ENCODE peak calls at places on chromosomes 7 and 10, in eight cellular contexts. One of them, this sample, is unnamed.

GRCh38 chr7:76262683-76263402 is 39.6 kb upstream of the HSPB1 start:
- DNase-seq in neural progenitor cell: peak; percentile 84
- DNase-seq in upper lobe of left lung: peak; percentile 63
- DNase-seq in HFF-Myc: peak; percentile 51
- DNase-seq in stomach: peak; percentile 72
- DNase-seq in hepatocyte: peak; percentile 78
- DNase-seq in bronchial epithelial cell: peak; percentile 48
- DNase-seq in pancreas: peak; percentile 48
- DNase-seq in this sample: peak; percentile 80

GRCh38 chr7:137449016-137449415 is 105.5 kb upstream of the PTN start:
- DNase-seq in bronchial epithelial cell: no peak
- DNase-seq in upper lobe of left lung: no peak
- DNase-seq in stomach: no peak
- DNase-seq in HFF-Myc: no peak
- DNase-seq in hepatocyte: no peak
- DNase-seq in neural progenitor cell: no peak
- DNase-seq in pancreas: no peak
- DNase-seq in this sample: no peak

GRCh38 chr10:287814-288213 is 152.6 kb downstream of the ZMYND11 start:
- DNase-seq in bronchial epithelial cell: no peak
- DNase-seq in pancreas: no peak
- DNase-seq in hepatocyte: no peak
- DNase-seq in stomach: no peak
- DNase-seq in HFF-Myc: no peak
- DNase-seq in upper lobe of left lung: no peak
- DNase-seq in neural progenitor cell: peak; percentile 28
- DNase-seq in this sample: no peak

GRCh38 chr7:142714375-142714774 is 34.9 kb upstream of the PRSS1 start:
- DNase-seq in pancreas: no peak
- DNase-seq in upper lobe of left lung: no peak
- DNase-seq in HFF-Myc: no peak
- DNase-seq in bronchial epithelial cell: no peak
- DNase-seq in hepatocyte: no peak
- DNase-seq in stomach: no peak
- DNase-seq in neural progenitor cell: no peak
- DNase-seq in this sample: no peak

GRCh38 chr7:29748286-29749099 is 57.8 kb upstream of the WIPF3 start:
- DNase-seq in upper lobe of left lung: no peak
- DNase-seq in bronchial epithelial cell: peak; percentile 49
- DNase-seq in pancreas: no peak
- DNase-seq in stomach: no peak
- DNase-seq in HFF-Myc: peak; percentile 19
- DNase-seq in neural progenitor cell: peak; percentile 71
- DNase-seq in hepatocyte: peak; percentile 80
- DNase-seq in this sample: no peak

GRCh38 chr7:135708041-135708440 is 19.9 kb downstream of the SLC13A4 start:
- DNase-seq in hepatocyte: no peak
- DNase-seq in upper lobe of left lung: no peak
- DNase-seq in neural progenitor cell: no peak
- DNase-seq in pancreas: no peak
- DNase-seq in HFF-Myc: no peak
- DNase-seq in bronchial epithelial cell: no peak
- DNase-seq in stomach: no peak
- DNase-seq in this sample: no peak

GRCh38 chr7:36115448-36116321 is 37.4 kb upstream of the EEPD1 start:
- DNase-seq in bronchial epithelial cell: peak; percentile 97
- DNase-seq in HFF-Myc: peak; percentile 87
- DNase-seq in upper lobe of left lung: peak; percentile 71
- DNase-seq in hepatocyte: peak; percentile 92
- DNase-seq in neural progenitor cell: no peak
- DNase-seq in stomach: peak; percentile 75
- DNase-seq in pancreas: no peak
- DNase-seq in this sample: no peak

GRCh38 chr10:49620841-49621378 is 7.1 kb downstream of the CHAT start:
- DNase-seq in hepatocyte: no peak
- DNase-seq in bronchial epithelial cell: no peak
- DNase-seq in neural progenitor cell: no peak
- DNase-seq in pancreas: no peak
- DNase-seq in stomach: no peak
- DNase-seq in upper lobe of left lung: no peak
- DNase-seq in HFF-Myc: no peak
- DNase-seq in this sample: peak; percentile 56

GRCh38 chr7:68434857-68435256 is 1163.4 kb upstream of the AUTS2 start:
- DNase-seq in stomach: no peak
- DNase-seq in hepatocyte: no peak
- DNase-seq in upper lobe of left lung: no peak
- DNase-seq in neural progenitor cell: peak; percentile 20
- DNase-seq in bronchial epithelial cell: no peak
- DNase-seq in HFF-Myc: no peak
- DNase-seq in pancreas: no peak
- DNase-seq in this sample: no peak

GRCh38 chr7:68689087-68689433 is 909.2 kb upstream of the AUTS2 start:
- DNase-seq in upper lobe of left lung: no peak
- DNase-seq in stomach: no peak
- DNase-seq in hepatocyte: no peak
- DNase-seq in bronchial epithelial cell: no peak
- DNase-seq in HFF-Myc: no peak
- DNase-seq in pancreas: no peak
- DNase-seq in neural progenitor cell: no peak
- DNase-seq in this sample: no peak

GRCh38 chr10:90865400-90865799 is 6.4 kb upstream of the RPP30 start:
- DNase-seq in bronchial epithelial cell: no peak
- DNase-seq in stomach: no peak
- DNase-seq in neural progenitor cell: no peak
- DNase-seq in upper lobe of left lung: no peak
- DNase-seq in HFF-Myc: no peak
- DNase-seq in pancreas: no peak
- DNase-seq in hepatocyte: peak; percentile 21
- DNase-seq in this sample: no peak

GRCh38 chr7:44220732-44221131 is 20.0 kb downstream of the YKT6 start:
- DNase-seq in bronchial epithelial cell: no peak
- DNase-seq in pancreas: no peak
- DNase-seq in stomach: no peak
- DNase-seq in hepatocyte: no peak
- DNase-seq in upper lobe of left lung: no peak
- DNase-seq in HFF-Myc: no peak
- DNase-seq in neural progenitor cell: no peak
- DNase-seq in this sample: peak; percentile 19

GRCh38 chr10:119162121-119162520 is 3.4 kb downstream of the SFXN4 start:
- DNase-seq in pancreas: no peak
- DNase-seq in neural progenitor cell: no peak
- DNase-seq in stomach: no peak
- DNase-seq in hepatocyte: no peak
- DNase-seq in HFF-Myc: no peak
- DNase-seq in upper lobe of left lung: no peak
- DNase-seq in bronchial epithelial cell: no peak
- DNase-seq in this sample: no peak

DNA sequence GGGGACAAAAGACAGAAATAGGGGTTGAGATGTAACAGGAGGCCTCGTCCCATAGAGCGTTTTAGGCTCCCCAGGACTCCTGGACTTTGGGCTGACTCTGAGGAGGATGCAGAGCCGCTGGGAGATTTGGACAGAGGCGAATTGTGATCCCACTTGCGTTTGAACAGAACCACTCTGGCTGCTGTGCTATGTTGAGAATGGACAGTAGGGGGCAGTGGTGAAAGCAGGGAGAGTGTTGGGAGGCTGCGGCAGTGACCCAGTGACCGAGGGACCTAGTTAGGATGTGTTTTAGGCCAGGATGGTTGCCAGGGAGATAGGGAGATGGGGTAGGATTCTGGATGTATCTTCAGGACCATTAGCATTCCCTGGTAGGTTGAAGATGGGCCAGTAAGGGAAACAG is 271.6 kb downstream of the CCDC3 start:
- DNase-seq in upper lobe of left lung: no peak
- DNase-seq in HFF-Myc: no peak
- DNase-seq in pancreas: no peak
- DNase-seq in neural progenitor cell: peak; percentile 65
- DNase-seq in hepatocyte: no peak
- DNase-seq in bronchial epithelial cell: no peak
- DNase-seq in stomach: no peak
- DNase-seq in this sample: peak; percentile 42
- TF ChIP-seq CTCF in upper lobe of left lung: no peak
- TF ChIP-seq CTCF in HFF-Myc: peak; percentile 42
- TF ChIP-seq CTCF in pancreas: no peak
- TF ChIP-seq CTCF in neural progenitor cell: peak; percentile 76
- TF ChIP-seq CTCF in hepatocyte: peak; percentile 18
- TF ChIP-seq CTCF in bronchial epithelial cell: peak; percentile 31
- TF ChIP-seq CTCF in stomach: no peak
- TF ChIP-seq CTCF in this sample: peak; percentile 53

GRCh38 chr7:7884855-7885254 is 83.7 kb upstream of the GLCCI1 start:
- DNase-seq in upper lobe of left lung: no peak
- DNase-seq in bronchial epithelial cell: peak; percentile 34
- DNase-seq in hepatocyte: no peak
- DNase-seq in pancreas: no peak
- DNase-seq in neural progenitor cell: no peak
- DNase-seq in HFF-Myc: no peak
- DNase-seq in stomach: no peak
- DNase-seq in this sample: no peak

GRCh38 chr7:7895004-7895650 is 73.5 kb upstream of the GLCCI1 start:
- DNase-seq in bronchial epithelial cell: no peak
- DNase-seq in HFF-Myc: no peak
- DNase-seq in stomach: no peak
- DNase-seq in pancreas: no peak
- DNase-seq in upper lobe of left lung: no peak
- DNase-seq in hepatocyte: no peak
- DNase-seq in neural progenitor cell: peak; percentile 7
- DNase-seq in this sample: no peak

GRCh38 chr7:7895754-7896153 is 72.8 kb upstream of the GLCCI1 start:
- DNase-seq in HFF-Myc: no peak
- DNase-seq in upper lobe of left lung: no peak
- DNase-seq in bronchial epithelial cell: no peak
- DNase-seq in stomach: no peak
- DNase-seq in pancreas: peak; percentile 89
- DNase-seq in hepatocyte: no peak
- DNase-seq in neural progenitor cell: no peak
- DNase-seq in this sample: peak; percentile 22

DNA sequence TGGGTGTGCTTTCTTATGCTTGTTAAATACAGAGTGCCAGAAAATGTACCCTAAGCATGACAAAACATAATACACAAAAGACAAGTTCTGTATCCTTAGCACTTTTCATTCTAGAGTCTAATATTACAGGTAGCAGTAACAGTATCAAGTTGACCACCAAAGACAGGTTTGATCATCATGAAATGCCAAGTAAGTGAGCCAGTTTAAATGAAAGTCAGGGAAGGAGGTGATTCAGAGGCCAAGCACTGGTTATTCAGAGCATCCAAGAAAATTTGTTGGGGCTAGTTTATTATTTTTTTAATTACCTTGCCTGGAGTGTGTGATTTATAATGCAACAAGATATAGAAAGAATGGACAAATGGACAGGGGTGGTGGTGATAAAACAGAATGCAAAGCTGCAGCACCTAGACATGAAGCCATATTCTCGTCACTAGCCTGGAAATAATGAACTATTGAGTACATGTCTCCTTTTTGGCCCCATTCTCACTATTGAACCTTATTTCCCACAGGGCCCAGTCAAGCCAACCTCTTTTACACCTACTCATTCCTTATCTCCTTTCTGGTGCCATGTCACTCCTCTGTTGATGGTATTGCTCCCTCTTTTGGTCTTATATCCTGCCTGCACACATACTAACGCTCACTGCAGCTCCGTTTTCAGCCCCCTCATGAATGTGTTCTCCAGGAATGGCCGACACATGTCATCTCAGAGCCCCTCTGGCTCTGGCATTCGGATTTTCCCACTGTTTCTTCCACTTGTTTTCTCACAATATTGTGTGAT is 78.6 kb upstream of the GLCCI1 start:
- DNase-seq in neural progenitor cell: no peak
- DNase-seq in HFF-Myc: no peak
- DNase-seq in stomach: no peak
- DNase-seq in hepatocyte: no peak
- DNase-seq in upper lobe of left lung: no peak
- DNase-seq in pancreas: no peak
- DNase-seq in bronchial epithelial cell: peak; percentile 29
- DNase-seq in this sample: no peak
- TF ChIP-seq CTCF in neural progenitor cell: no peak
- TF ChIP-seq CTCF in HFF-Myc: no peak
- TF ChIP-seq CTCF in stomach: no peak
- TF ChIP-seq CTCF in hepatocyte: no peak
- TF ChIP-seq CTCF in upper lobe of left lung: no peak
- TF ChIP-seq CTCF in pancreas: no peak
- TF ChIP-seq CTCF in bronchial epithelial cell: no peak
- TF ChIP-seq CTCF in this sample: no peak

GRCh38 chr7:24313777-24314176 is 29.8 kb downstream of the NPY start:
- DNase-seq in bronchial epithelial cell: no peak
- DNase-seq in hepatocyte: no peak
- DNase-seq in HFF-Myc: no peak
- DNase-seq in upper lobe of left lung: peak; percentile 54
- DNase-seq in neural progenitor cell: no peak
- DNase-seq in pancreas: no peak
- DNase-seq in stomach: no peak
- DNase-seq in this sample: no peak

GRCh38 chr7:24319209-24319608 is 35.2 kb downstream of the NPY start:
- DNase-seq in stomach: no peak
- DNase-seq in bronchial epithelial cell: no peak
- DNase-seq in HFF-Myc: no peak
- DNase-seq in upper lobe of left lung: no peak
- DNase-seq in pancreas: no peak
- DNase-seq in neural progenitor cell: no peak
- DNase-seq in hepatocyte: no peak
- DNase-seq in this sample: no peak

GRCh38 chr7:24318326-24318725 is 34.3 kb downstream of the NPY start:
- DNase-seq in HFF-Myc: no peak
- DNase-seq in hepatocyte: peak; percentile 25
- DNase-seq in upper lobe of left lung: no peak
- DNase-seq in neural progenitor cell: peak; percentile 63
- DNase-seq in pancreas: no peak
- DNase-seq in bronchial epithelial cell: no peak
- DNase-seq in stomach: no peak
- DNase-seq in this sample: no peak

GRCh38 chr7:24316340-24316739 is 32.4 kb downstream of the NPY start:
- DNase-seq in pancreas: no peak
- DNase-seq in HFF-Myc: no peak
- DNase-seq in stomach: no peak
- DNase-seq in bronchial epithelial cell: no peak
- DNase-seq in upper lobe of left lung: no peak
- DNase-seq in hepatocyte: no peak
- DNase-seq in neural progenitor cell: no peak
- DNase-seq in this sample: no peak
- TF ChIP-seq CTCF in pancreas: no peak
- TF ChIP-seq CTCF in HFF-Myc: no peak
- TF ChIP-seq CTCF in stomach: no peak
- TF ChIP-seq CTCF in bronchial epithelial cell: no peak
- TF ChIP-seq CTCF in upper lobe of left lung: no peak
- TF ChIP-seq CTCF in hepatocyte: no peak
- TF ChIP-seq CTCF in neural progenitor cell: no peak
- TF ChIP-seq CTCF in this sample: no peak

GRCh38 chr10:97928897-97929296 is 79.3 kb downstream of the GOLGA7B start:
- DNase-seq in upper lobe of left lung: no peak
- DNase-seq in HFF-Myc: no peak
- DNase-seq in stomach: no peak
- DNase-seq in hepatocyte: no peak
- DNase-seq in neural progenitor cell: peak; percentile 19
- DNase-seq in pancreas: no peak
- DNase-seq in bronchial epithelial cell: no peak
- DNase-seq in this sample: no peak
- TF ChIP-seq CTCF in upper lobe of left lung: no peak
- TF ChIP-seq CTCF in HFF-Myc: no peak
- TF ChIP-seq CTCF in stomach: no peak
- TF ChIP-seq CTCF in hepatocyte: no peak
- TF ChIP-seq CTCF in neural progenitor cell: no peak
- TF ChIP-seq CTCF in pancreas: no peak
- TF ChIP-seq CTCF in bronchial epithelial cell: no peak
- TF ChIP-seq CTCF in this sample: no peak